ENCODE peak calls at places on chromosomes 3 and 15, in four cellular contexts. G is K562, E is GM12878, F is SK-N-SH. U is an unnamed sample.

GRCh38 chr3:59850352-59850870 is 800.6 kb upstream of the CFAP20DC start:
- DNase-seq in G (no peak), E (no peak), F (no peak), U (no peak)

GRCh38 chr3:194215392-194215791 is 79.4 kb downstream of the HES1 start:
- DNase-seq in G (no peak), E (no peak), F (no peak), U (no peak)

GRCh38 chr15:47273817-47274216 is 443.5 kb upstream of the SEMA6D start:
- DNase-seq in G (no peak), E (no peak), F (no peak), U (no peak)

GRCh38 chr15:43193710-43194109 is 8.5 kb downstream of the CCNDBP1 start:
- DNase-seq in G (no peak), E (no peak), F (no peak), U (no peak)

GRCh38 chr3:81451611-81452010 is 309.8 kb downstream of the GBE1 start:
- DNase-seq in G (no peak), E (no peak), F (no peak), U (no peak)

GRCh38 chr3:31116651-31117050 is 222.2 kb upstream of the GADL1 start:
- DNase-seq in G (no peak), E (no peak), F (no peak), U (no peak)

GRCh38 chr3:191775451-191776233 is 314.7 kb downstream of the PYDC2 start:
- DNase-seq in G (no peak), E (no peak), F (no peak), U (peak; percentile 21)

GRCh38 chr3:70531063-70531657 is 218.7 kb upstream of the MDFIC2 start:
- DNase-seq in G (peak; percentile 14), E (no peak), F (peak; percentile 33), U (peak; percentile 10)

GRCh38 chr3:138732465-138732864 is 102.3 kb downstream of the PIK3CB start:
- DNase-seq in G (no peak), E (no peak), F (no peak), U (no peak)

GRCh38 chr3:48990636-48991421 is 788 bp downstream of the P4HTM start:
- DNase-seq in G (no peak), E (no peak), F (no peak), U (no peak)

GRCh38 chr3:156489462-156489911 is 65.4 kb downstream of the SSR3 start:
- DNase-seq in G (no peak), E (peak; percentile 8), F (no peak), U (no peak)

DNA sequence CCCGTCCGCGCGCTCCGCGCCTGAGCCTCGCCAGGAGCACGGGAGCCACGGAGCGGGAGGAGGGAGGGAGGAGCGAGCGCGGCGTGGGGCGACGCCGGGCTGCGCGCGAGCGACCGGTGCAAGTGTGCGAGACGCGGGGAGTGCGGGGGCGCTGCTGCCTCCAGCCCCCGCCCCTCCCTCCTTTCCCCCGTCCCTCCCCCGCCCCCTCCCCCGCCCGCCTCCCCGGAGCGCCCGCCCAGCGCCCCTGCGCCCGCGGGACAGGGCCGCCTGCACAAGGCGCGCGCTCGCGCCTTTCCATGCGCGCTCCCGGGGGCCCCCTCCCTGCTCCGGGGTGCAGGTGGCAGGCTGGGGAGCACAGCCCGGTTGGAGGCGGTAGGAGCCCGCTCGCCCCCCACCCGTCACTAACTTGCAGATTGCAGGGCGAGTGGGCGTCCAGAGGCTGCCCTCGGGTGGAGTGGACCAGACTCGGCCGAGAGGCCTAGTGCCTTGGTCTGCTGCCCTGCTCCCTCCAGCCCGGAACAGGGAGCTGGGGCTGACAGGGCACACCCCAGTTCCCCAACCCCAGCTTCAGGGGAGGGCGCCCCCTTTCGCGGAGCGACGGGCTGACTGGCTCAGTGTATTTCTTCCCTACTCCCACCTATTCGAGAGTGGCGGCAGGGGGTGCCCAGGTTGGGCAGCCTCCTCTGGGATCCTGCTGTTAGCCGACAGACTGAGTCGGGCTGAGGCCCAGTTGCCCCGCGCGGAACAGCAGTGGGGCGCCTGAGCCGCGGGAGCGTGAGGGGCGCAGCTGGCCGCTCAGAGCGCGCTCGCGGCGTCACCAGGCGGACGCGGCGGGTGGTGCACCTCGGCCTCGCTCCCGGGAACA is at the start of gene WNT7A:
- DNase-seq in G (peak; percentile 62), E (no peak), F (peak; percentile 91), U (no peak)
- TF ChIP-seq JUND in G (no peak), E (no peak), F (no peak), U (no peak)

GRCh38 chr3:161208931-161209330 is 12.2 kb upstream of the NMD3 start:
- DNase-seq in G (no peak), E (no peak), F (no peak), U (peak; percentile 39)
- TF ChIP-seq JUND in G (no peak), E (no peak), F (no peak), U (no peak)

DNA sequence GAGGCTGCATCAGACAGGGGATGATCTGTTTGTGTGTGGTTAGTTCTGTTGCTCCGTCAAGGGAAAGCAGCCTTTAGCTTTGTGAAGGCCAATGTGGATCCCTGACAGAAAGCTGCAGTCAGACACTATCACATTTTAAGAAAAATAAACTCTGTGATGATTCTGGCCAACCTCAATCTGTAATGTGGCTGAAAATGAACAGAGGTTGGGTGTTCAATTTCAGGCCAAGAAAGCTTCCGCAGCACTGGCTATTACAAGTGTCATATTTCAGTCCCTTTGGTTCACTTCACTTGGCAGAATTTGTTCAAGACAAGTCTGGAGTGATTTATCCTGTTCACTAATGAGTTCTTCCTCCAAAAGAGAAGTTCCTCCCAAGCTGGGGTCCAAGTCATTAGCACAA is 571.8 kb upstream of the IL12A start:
- DNase-seq in G (no peak), E (no peak), F (no peak), U (peak; percentile 17)
- TF ChIP-seq JUND in G (no peak), E (no peak), F (no peak), U (no peak)

DNA sequence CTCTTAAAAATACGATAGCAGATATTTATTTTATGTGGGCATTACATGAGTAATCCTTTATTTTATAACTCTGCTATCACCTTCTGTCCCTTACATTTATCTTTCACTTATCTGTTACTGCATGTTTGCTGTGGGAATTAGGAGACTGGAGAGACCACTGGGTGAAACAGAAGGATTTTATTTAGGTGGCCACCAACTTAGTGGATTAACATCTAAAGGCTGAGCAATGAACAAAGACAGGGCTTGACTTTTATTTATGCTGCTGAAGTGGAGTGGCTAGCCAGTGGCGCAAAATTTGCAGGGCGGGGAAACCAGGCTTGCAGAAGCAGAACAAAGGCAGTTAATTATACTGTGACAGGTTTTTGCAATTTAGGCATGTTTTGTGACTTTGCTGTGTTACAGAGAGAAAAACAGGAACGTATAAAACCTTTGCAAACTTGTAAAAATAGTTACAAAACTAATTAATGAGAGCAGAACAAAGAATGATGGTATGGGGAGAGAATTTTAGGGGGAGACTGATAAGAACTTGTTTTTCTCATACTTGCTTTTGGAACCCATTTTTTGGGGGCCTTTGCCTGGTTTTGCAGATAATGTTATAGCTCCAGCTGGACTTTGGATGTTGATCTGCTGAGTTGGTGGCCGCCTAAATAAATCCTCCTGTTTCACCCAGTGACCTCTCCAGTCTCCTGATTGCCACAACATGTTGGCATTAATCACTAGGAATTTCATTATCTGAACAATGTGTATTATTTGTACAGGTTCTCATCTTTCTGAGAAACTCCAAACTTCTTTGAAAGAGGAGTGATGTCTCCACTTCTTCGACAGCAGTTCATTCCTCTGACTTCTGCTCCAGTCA is 18.0 kb downstream of the KLHL24 start:
- DNase-seq in G (no peak), E (no peak), F (no peak), U (peak; percentile 42)
- TF ChIP-seq JUND in G (no peak), E (no peak), F (no peak), U (no peak)

GRCh38 chr3:34837848-34838741 is 801.2 kb upstream of the ARPP21 start:
- DNase-seq in G (no peak), E (no peak), F (no peak), U (no peak)
- TF ChIP-seq JUND in G (no peak), E (no peak), F (no peak), U (no peak)

GRCh38 chr15:73869216-73869995 is 4.0 kb upstream of the TBC1D21 start:
- DNase-seq in G (no peak), E (no peak), F (no peak), U (no peak)
- TF ChIP-seq JUND in G (no peak), E (no peak), F (no peak), U (no peak)